ENCODE peak calls at places on chromosomes 4 and X, in five cellular contexts. One of them, this sample, is unnamed.

GRCh38 chr4:89486042-89486441 is 178.4 kb upstream of the GPRIN3 start:
- DNase-seq in suprapubic skin: no peak
- DNase-seq in tibial artery: no peak
- DNase-seq in Karpas-422: no peak
- DNase-seq in AG04449: no peak
- DNase-seq in this sample: no peak

GRCh38 chr4:186622788-186623464 is 67.6 kb upstream of the MTNR1A start:
- DNase-seq in suprapubic skin: no peak
- DNase-seq in tibial artery: peak; percentile 36
- DNase-seq in Karpas-422: no peak
- DNase-seq in AG04449: no peak
- DNase-seq in this sample: no peak

GRCh38 chr4:25378130-25378743 is 1.2 kb downstream of the ANAPC4 start:
- DNase-seq in suprapubic skin: no peak
- DNase-seq in tibial artery: no peak
- DNase-seq in Karpas-422: peak; percentile 58
- DNase-seq in AG04449: no peak
- DNase-seq in this sample: no peak

GRCh38 chr4:60657802-60658201 is 542.3 kb upstream of the ADGRL3 start:
- DNase-seq in suprapubic skin: no peak
- DNase-seq in tibial artery: no peak
- DNase-seq in Karpas-422: no peak
- DNase-seq in AG04449: no peak
- DNase-seq in this sample: no peak

GRCh38 chrX:22674947-22675346 is 324.8 kb upstream of the DDX53 start:
- DNase-seq in suprapubic skin: no peak
- DNase-seq in tibial artery: no peak
- DNase-seq in Karpas-422: no peak
- DNase-seq in AG04449: no peak
- DNase-seq in this sample: no peak

GRCh38 chr4:5784021-5784420 is 73.0 kb downstream of the EVC start:
- DNase-seq in suprapubic skin: no peak
- DNase-seq in tibial artery: no peak
- DNase-seq in Karpas-422: no peak
- DNase-seq in AG04449: no peak
- DNase-seq in this sample: no peak

GRCh38 chrX:121160987-121161386 is 113.6 kb downstream of the GLUD2 start:
- DNase-seq in suprapubic skin: no peak
- DNase-seq in tibial artery: no peak
- DNase-seq in Karpas-422: no peak
- DNase-seq in AG04449: no peak
- DNase-seq in this sample: no peak

GRCh38 chrX:69546417-69546816 is 42.3 kb downstream of the NALF2 start:
- DNase-seq in suprapubic skin: no peak
- DNase-seq in tibial artery: no peak
- DNase-seq in Karpas-422: no peak
- DNase-seq in AG04449: no peak
- DNase-seq in this sample: no peak

GRCh38 chrX:10769165-10769564 is 148.8 kb upstream of the MID1 start:
- DNase-seq in suprapubic skin: no peak
- DNase-seq in tibial artery: no peak
- DNase-seq in Karpas-422: peak; percentile 55
- DNase-seq in AG04449: no peak
- DNase-seq in this sample: no peak

GRCh38 chrX:106802063-106802387 is 448 bp upstream of the TBC1D8B start:
- DNase-seq in suprapubic skin: no peak
- DNase-seq in tibial artery: no peak
- DNase-seq in Karpas-422: no peak
- DNase-seq in AG04449: no peak
- DNase-seq in this sample: no peak

GRCh38 chr4:169270810-169271691 is at the start of gene SH3RF1:
- DNase-seq in suprapubic skin: peak; percentile 90
- DNase-seq in tibial artery: peak; percentile 93
- DNase-seq in Karpas-422: peak; percentile 46
- DNase-seq in AG04449: no peak
- DNase-seq in this sample: peak; percentile 70

GRCh38 chr4:107966903-107967302 is 22.8 kb upstream of the HADH start:
- DNase-seq in suprapubic skin: no peak
- DNase-seq in tibial artery: no peak
- DNase-seq in Karpas-422: peak; percentile 41
- DNase-seq in AG04449: no peak
- DNase-seq in this sample: no peak

GRCh38 chr4:244471-244870 is 60.8 kb downstream of the ZNF732 start:
- DNase-seq in suprapubic skin: no peak
- DNase-seq in tibial artery: peak; percentile 55
- DNase-seq in Karpas-422: peak; percentile 89
- DNase-seq in AG04449: no peak
- DNase-seq in this sample: peak; percentile 41

GRCh38 chr4:165457793-165458192 is 79.0 kb downstream of the CPE start:
- DNase-seq in suprapubic skin: no peak
- DNase-seq in tibial artery: no peak
- DNase-seq in Karpas-422: no peak
- DNase-seq in AG04449: no peak
- DNase-seq in this sample: no peak

GRCh38 chrX:49040376-49040955 is 2.7 kb downstream of the TFE3 start:
- DNase-seq in suprapubic skin: no peak
- DNase-seq in tibial artery: no peak
- DNase-seq in Karpas-422: no peak
- DNase-seq in AG04449: no peak
- DNase-seq in this sample: no peak

GRCh38 chr4:54384563-54384962 is 155.5 kb downstream of the PDGFRA start:
- DNase-seq in suprapubic skin: no peak
- DNase-seq in tibial artery: peak; percentile 31
- DNase-seq in Karpas-422: peak; percentile 71
- DNase-seq in AG04449: no peak
- DNase-seq in this sample: peak; percentile 6

GRCh38 chr4:151797853-151798252 is 37.0 kb upstream of the GATB start:
- DNase-seq in suprapubic skin: no peak
- DNase-seq in tibial artery: no peak
- DNase-seq in Karpas-422: no peak
- DNase-seq in AG04449: no peak
- DNase-seq in this sample: no peak

GRCh38 chr4:124325676-124326075 is 386.9 kb downstream of the ANKRD50 start:
- DNase-seq in suprapubic skin: no peak
- DNase-seq in tibial artery: no peak
- DNase-seq in Karpas-422: no peak
- DNase-seq in AG04449: no peak
- DNase-seq in this sample: no peak

GRCh38 chrX:46574941-46575381 is 1.4 kb downstream of the CHST7 start:
- DNase-seq in suprapubic skin: no peak
- DNase-seq in tibial artery: no peak
- DNase-seq in Karpas-422: no peak
- DNase-seq in AG04449: no peak
- DNase-seq in this sample: no peak

GRCh38 chrX:20414781-20415445 is 148.2 kb upstream of the RPS6KA3 start:
- DNase-seq in suprapubic skin: no peak
- DNase-seq in tibial artery: no peak
- DNase-seq in Karpas-422: no peak
- DNase-seq in AG04449: no peak
- DNase-seq in this sample: no peak

GRCh38 chr4:172858731-172859230 is 309.8 kb upstream of the GALNT7 start:
- DNase-seq in suprapubic skin: no peak
- DNase-seq in tibial artery: no peak
- DNase-seq in Karpas-422: no peak
- DNase-seq in AG04449: no peak
- DNase-seq in this sample: no peak

GRCh38 chr4:2689825-2690700 is 66.1 kb downstream of the TNIP2 start:
- DNase-seq in suprapubic skin: no peak
- DNase-seq in tibial artery: peak; percentile 40
- DNase-seq in Karpas-422: peak; percentile 95
- DNase-seq in AG04449: no peak
- DNase-seq in this sample: no peak

GRCh38 chrX:70432936-70433847 is 10.1 kb downstream of the GDPD2 start:
- DNase-seq in suprapubic skin: no peak
- DNase-seq in tibial artery: no peak
- DNase-seq in Karpas-422: no peak
- DNase-seq in AG04449: no peak
- DNase-seq in this sample: no peak

GRCh38 chr4:101183658-101184373 is 163.5 kb downstream of the PPP3CA start:
- DNase-seq in suprapubic skin: no peak
- DNase-seq in tibial artery: no peak
- DNase-seq in Karpas-422: no peak
- DNase-seq in AG04449: no peak
- DNase-seq in this sample: no peak

GRCh38 chr4:108337923-108338322 is 169.2 kb upstream of the LEF1 start:
- DNase-seq in suprapubic skin: no peak
- DNase-seq in tibial artery: no peak
- DNase-seq in Karpas-422: no peak
- DNase-seq in AG04449: no peak
- DNase-seq in this sample: no peak

GRCh38 chr4:178165251-178165650 is 723.0 kb upstream of the AGA start:
- DNase-seq in suprapubic skin: no peak
- DNase-seq in tibial artery: no peak
- DNase-seq in Karpas-422: no peak
- DNase-seq in AG04449: no peak
- DNase-seq in this sample: no peak

GRCh38 chrX:77572322-77572721 is 125.1 kb downstream of the FGF16 start:
- DNase-seq in suprapubic skin: no peak
- DNase-seq in tibial artery: no peak
- DNase-seq in Karpas-422: no peak
- DNase-seq in AG04449: no peak
- DNase-seq in this sample: no peak
- H3K4me3 ChIP-seq in suprapubic skin: no peak overlapping the region
- H3K4me3 ChIP-seq in tibial artery: no peak overlapping the region
- H3K4me3 ChIP-seq in Karpas-422: no peak overlapping the region
- H3K4me3 ChIP-seq in AG04449: no peak overlapping the region
- H3K4me3 ChIP-seq in this sample: no peak overlapping the region

DNA sequence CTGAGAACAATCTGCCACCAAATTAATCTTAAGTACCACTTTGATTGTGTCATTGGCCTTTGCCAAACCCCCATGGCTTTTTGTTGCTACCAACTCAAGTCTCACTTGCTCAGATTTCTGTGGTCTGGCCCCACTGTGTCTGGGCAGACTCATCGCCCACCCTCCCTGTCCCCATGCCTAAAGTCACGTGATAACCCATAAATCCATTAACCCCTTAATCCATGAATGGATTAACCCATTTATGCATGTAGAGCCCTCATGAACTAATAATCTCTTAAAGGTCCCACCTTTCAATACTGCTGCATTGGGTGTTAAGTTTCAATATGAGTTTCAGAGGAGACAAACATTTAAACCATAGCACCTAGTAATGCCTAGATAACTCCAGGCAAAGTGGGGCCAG is 78.5 kb upstream of the BLTP1 start:
- DNase-seq in suprapubic skin: no peak
- DNase-seq in tibial artery: no peak
- DNase-seq in Karpas-422: no peak
- DNase-seq in AG04449: no peak
- DNase-seq in this sample: no peak
- H3K4me3 ChIP-seq in suprapubic skin: no peak overlapping the region
- H3K4me3 ChIP-seq in tibial artery: no peak overlapping the region
- H3K4me3 ChIP-seq in Karpas-422: no peak overlapping the region
- H3K4me3 ChIP-seq in AG04449: no peak overlapping the region
- H3K4me3 ChIP-seq in this sample: no peak overlapping the region

GRCh38 chr4:139167774-139168444 is 9.1 kb downstream of the ELF2 start:
- DNase-seq in suprapubic skin: no peak
- DNase-seq in tibial artery: no peak
- DNase-seq in Karpas-422: peak; percentile 63
- DNase-seq in AG04449: no peak
- DNase-seq in this sample: no peak

GRCh38 chr4:139175647-139176298 is 1.2 kb downstream of the ELF2 start:
- DNase-seq in suprapubic skin: no peak
- DNase-seq in tibial artery: no peak
- DNase-seq in Karpas-422: no peak
- DNase-seq in AG04449: no peak
- DNase-seq in this sample: no peak

GRCh38 chr4:139170932-139171331 is 6.1 kb downstream of the ELF2 start:
- DNase-seq in suprapubic skin: no peak
- DNase-seq in tibial artery: no peak
- DNase-seq in Karpas-422: no peak
- DNase-seq in AG04449: no peak
- DNase-seq in this sample: no peak

GRCh38 chr4:139176299-139177048 is 544 bp downstream of the ELF2 start:
- DNase-seq in suprapubic skin: peak; percentile 93
- DNase-seq in tibial artery: peak; percentile 87
- DNase-seq in Karpas-422: peak; percentile 63
- DNase-seq in AG04449: no peak
- DNase-seq in this sample: peak; percentile 70

DNA sequence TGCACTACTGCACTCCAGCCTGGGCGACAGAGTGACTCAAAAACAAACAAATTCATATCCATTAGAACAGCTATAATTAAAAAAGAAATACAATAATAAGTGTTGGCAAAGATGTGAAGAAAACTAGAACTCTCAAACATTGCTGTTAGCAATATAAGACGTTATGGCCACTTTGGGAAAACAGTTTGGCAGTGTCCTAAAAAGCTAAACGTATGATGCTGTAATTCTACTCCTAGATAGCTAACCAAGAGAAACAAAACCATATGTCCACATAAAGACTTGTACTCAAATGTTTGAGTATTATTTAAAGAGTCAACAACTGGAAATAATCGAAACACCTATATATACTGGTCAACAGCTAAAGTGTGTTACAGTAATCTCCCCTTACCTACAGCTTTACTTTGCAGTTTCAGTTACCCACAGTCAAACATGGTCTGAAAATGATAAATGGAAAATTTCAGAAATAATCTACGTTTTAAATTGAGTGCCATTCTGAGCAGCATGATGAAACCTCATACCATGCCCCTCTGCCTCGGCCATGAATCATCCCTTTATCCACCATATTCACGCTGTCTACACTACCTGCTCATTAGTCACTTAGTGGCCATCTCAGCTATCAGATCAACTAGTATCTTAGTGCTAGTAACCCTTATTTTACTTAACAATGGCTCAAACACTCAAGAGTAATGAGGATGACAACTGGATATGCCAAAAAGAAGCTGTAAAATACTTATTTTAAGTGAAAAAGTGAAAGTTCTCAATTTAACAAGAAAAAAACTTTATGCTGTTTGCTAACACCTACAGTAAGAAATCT is 4.9 kb downstream of the ELF2 start:
- DNase-seq in suprapubic skin: no peak
- DNase-seq in tibial artery: no peak
- DNase-seq in Karpas-422: no peak
- DNase-seq in AG04449: no peak
- DNase-seq in this sample: no peak
- H3K4me3 ChIP-seq in suprapubic skin: no peak overlapping the region
- H3K4me3 ChIP-seq in tibial artery: no peak overlapping the region
- H3K4me3 ChIP-seq in Karpas-422: no peak overlapping the region
- H3K4me3 ChIP-seq in AG04449: no peak overlapping the region
- H3K4me3 ChIP-seq in this sample: no peak overlapping the region

GRCh38 chr4:100164808-100165760 is 25.2 kb downstream of the DDIT4L start:
- DNase-seq in suprapubic skin: no peak
- DNase-seq in tibial artery: no peak
- DNase-seq in Karpas-422: no peak
- DNase-seq in AG04449: no peak
- DNase-seq in this sample: peak; percentile 35

GRCh38 chr4:100166297-100167034 is 23.8 kb downstream of the DDIT4L start:
- DNase-seq in suprapubic skin: no peak
- DNase-seq in tibial artery: no peak
- DNase-seq in Karpas-422: no peak
- DNase-seq in AG04449: no peak
- DNase-seq in this sample: peak; percentile 34

GRCh38 chr4:100162027-100162685 is 28.1 kb downstream of the DDIT4L start:
- DNase-seq in suprapubic skin: no peak
- DNase-seq in tibial artery: no peak
- DNase-seq in Karpas-422: no peak
- DNase-seq in AG04449: no peak
- DNase-seq in this sample: no peak

GRCh38 chr4:100168521-100168920 is 21.7 kb downstream of the DDIT4L start:
- DNase-seq in suprapubic skin: no peak
- DNase-seq in tibial artery: no peak
- DNase-seq in Karpas-422: no peak
- DNase-seq in AG04449: no peak
- DNase-seq in this sample: no peak

GRCh38 chr4:100165809-100166208 is 24.5 kb downstream of the DDIT4L start:
- DNase-seq in suprapubic skin: no peak
- DNase-seq in tibial artery: no peak
- DNase-seq in Karpas-422: no peak
- DNase-seq in AG04449: no peak
- DNase-seq in this sample: peak; percentile 47
- H3K4me3 ChIP-seq in suprapubic skin: no peak overlapping the region
- H3K4me3 ChIP-seq in tibial artery: no peak overlapping the region
- H3K4me3 ChIP-seq in Karpas-422: no peak overlapping the region
- H3K4me3 ChIP-seq in AG04449: no peak overlapping the region
- H3K4me3 ChIP-seq in this sample: no peak overlapping the region